ENCODE peak calls at places on chromosome 5, in seven cellular contexts. D is anterior cingulate cortex; C is KBM-7; W is stimulated activated CD8-positive, alpha-beta memory T cell treated with anti-CD3 and anti-CD28 coated beads, Interleukin-2, amount 100 ng/mL, for 1 hour; Y is stimulated activated CD4-positive, alpha-beta T cell treated with anti-CD3 and anti-CD28 coated beads, TNF-alpha, amount 100 ng/mL, for 48 hours; F is GM03348; T is GM23248. J is an unnamed sample.

GRCh38 chr5:96935556-96936430 is at the start of gene LNPEP:
- DNase-seq in Y (peak; percentile 92), D (peak; percentile 96), C (peak; percentile 99), W (peak; percentile 89), T (peak; percentile 98), F (peak; percentile 95), J (peak; percentile 94)

GRCh38 chr5:10352404-10353240 is 873 bp upstream of the MARCHF6 start:
- DNase-seq in Y (no peak), T (peak; percentile 69), W (no peak), C (peak; percentile 97), F (no peak), D (no peak), J (peak; percentile 99)

GRCh38 chr5:129906177-129906887 is 2.1 kb downstream of the CHSY3 start:
- DNase-seq in T (peak; percentile 45), Y (no peak), F (peak; percentile 58), W (no peak), C (peak; percentile 12), D (peak; percentile 21), J (no peak)

GRCh38 chr5:128644863-128645262 is 106.8 kb upstream of the FBN2 start:
- DNase-seq in C (no peak), T (peak; percentile 66), D (no peak), F (no peak), W (no peak), Y (no peak), J (no peak)

GRCh38 chr5:56512314-56512996 is 279.3 kb upstream of the ANKRD55 start:
- DNase-seq in D (no peak), F (no peak), C (no peak), T (peak; percentile 30), Y (no peak), W (no peak), J (no peak)

GRCh38 chr5:146640285-146640896 is 124.4 kb upstream of the GPR151 start:
- DNase-seq in D (no peak), Y (no peak), C (no peak), F (no peak), T (no peak), W (no peak), J (no peak)

GRCh38 chr5:33401482-33402390 is 39.0 kb upstream of the TARS1 start:
- DNase-seq in Y (no peak), C (peak; percentile 15), T (peak; percentile 68), D (no peak), W (no peak), F (peak; percentile 63), J (no peak)

GRCh38 chr5:169548315-169548714 is 35.3 kb upstream of the SPDL1 start:
- DNase-seq in Y (no peak), F (peak; percentile 58), D (no peak), T (peak; percentile 87), C (peak; percentile 7), W (no peak), J (no peak)

GRCh38 chr5:140881889-140882590 is at the start of gene PCDHA13:
- DNase-seq in F (no peak), T (peak; percentile 44), Y (no peak), C (no peak), W (no peak), D (no peak), J (no peak)

GRCh38 chr5:55593115-55593472 is 58.3 kb upstream of the PLPP1 start:
- DNase-seq in W (no peak), Y (no peak), F (no peak), T (no peak), C (peak; percentile 76), D (no peak), J (peak; percentile 62)

GRCh38 chr5:109905906-109906305 is 216.2 kb downstream of the MAN2A1 start:
- DNase-seq in W (no peak), T (no peak), F (no peak), Y (no peak), C (no peak), D (no peak), J (no peak)

GRCh38 chr5:41071975-41072374 is 833 bp upstream of the MROH2B start:
- DNase-seq in F (peak; percentile 4), C (no peak), W (no peak), D (no peak), T (peak; percentile 46), Y (no peak), J (no peak)

GRCh38 chr5:149376104-149376503 is 3.0 kb downstream of the IL17B start:
- DNase-seq in F (no peak), T (no peak), Y (no peak), C (no peak), W (no peak), D (no peak), J (no peak)

GRCh38 chr5:145495741-145496140 is 339.4 kb downstream of the PRELID2 start:
- DNase-seq in F (peak; percentile 59), Y (no peak), T (peak; percentile 92), D (no peak), W (no peak), C (no peak), J (no peak)

GRCh38 chr5:65126192-65126591 is 355.5 kb downstream of the ADAMTS6 start:
- DNase-seq in D (peak; percentile 39), W (no peak), Y (no peak), F (peak; percentile 57), T (peak; percentile 74), C (no peak), J (no peak)

GRCh38 chr5:151251001-151251551 is 1.9 kb upstream of the GM2A start:
- DNase-seq in C (no peak), W (no peak), F (no peak), D (no peak), Y (peak; percentile 24), T (no peak), J (no peak)

GRCh38 chr5:91171322-91171721 is 211.8 kb downstream of the ARRDC3 start:
- DNase-seq in W (no peak), T (no peak), C (no peak), Y (no peak), F (no peak), D (no peak), J (no peak)

GRCh38 chr5:90131734-90132133 is 277.8 kb downstream of the CETN3 start:
- DNase-seq in D (no peak), C (peak; percentile 50), W (no peak), Y (no peak), T (no peak), F (no peak), J (peak; percentile 83)

GRCh38 chr5:7446913-7447312 is 51.0 kb downstream of the ADCY2 start:
- DNase-seq in C (no peak), T (no peak), W (no peak), F (no peak), D (no peak), Y (no peak), J (no peak)

GRCh38 chr5:67732471-67732870 is 483.1 kb upstream of the PIK3R1 start:
- DNase-seq in F (no peak), T (no peak), Y (no peak), D (no peak), W (no peak), C (no peak), J (peak; percentile 14)

GRCh38 chr5:174719211-174719610 is 5.2 kb upstream of the MSX2 start:
- DNase-seq in F (no peak), T (no peak), D (no peak), Y (no peak), W (no peak), C (no peak), J (no peak)

GRCh38 chr5:171365351-171365750 is 22.3 kb upstream of the NPM1 start:
- DNase-seq in C (peak; percentile 16), D (no peak), F (no peak), T (peak; percentile 20), Y (no peak), W (no peak), J (no peak)

GRCh38 chr5:7638456-7638855 is 212.5 kb downstream of the CFAP90 start:
- DNase-seq in C (no peak), F (no peak), Y (no peak), W (no peak), T (peak; percentile 41), D (no peak), J (no peak)

GRCh38 chr5:149581931-149582768 is 852 bp downstream of the ARHGEF37 start:
- DNase-seq in D (no peak), T (peak; percentile 12), F (no peak), C (no peak), Y (no peak), W (no peak), J (no peak)

GRCh38 chr5:516338-516925 is 7.8 kb downstream of the SLC9A3 start:
- DNase-seq in W (no peak), C (no peak), T (no peak), F (no peak), D (no peak), Y (no peak), J (no peak)

J was measured in MV-4-11.